ENCODE peak calls at places on chromosomes 7 and 10, in five cellular contexts. One of them, this sample, is unnamed.
A peak's percentile ranks its signal among the peaks of the same experiment; 100 is the strongest.

GRCh38 chr10:28684986-28685580 is 7.8 kb downstream of the BAMBI start:
- DNase-seq in PC-9: peak; percentile 79
- DNase-seq in HCT116: no peak
- DNase-seq in GM23248: no peak
- DNase-seq in mammary epithelial cell: no peak
- DNase-seq in this sample: peak; percentile 32

GRCh38 chr7:74320645-74321178 is 31.5 kb downstream of the CLIP2 start:
- DNase-seq in mammary epithelial cell: no peak
- DNase-seq in HCT116: no peak
- DNase-seq in PC-9: no peak
- DNase-seq in GM23248: no peak
- DNase-seq in this sample: peak; percentile 40

GRCh38 chr10:77537720-77538373 is 99.8 kb downstream of the KCNMA1 start:
- DNase-seq in HCT116: no peak
- DNase-seq in GM23248: peak; percentile 30
- DNase-seq in PC-9: no peak
- DNase-seq in mammary epithelial cell: no peak
- DNase-seq in this sample: no peak

GRCh38 chr10:119770928-119771327 is 45.1 kb downstream of the INPP5F start:
- DNase-seq in HCT116: no peak
- DNase-seq in mammary epithelial cell: peak; percentile 84
- DNase-seq in GM23248: peak; percentile 29
- DNase-seq in PC-9: no peak
- DNase-seq in this sample: no peak

GRCh38 chr7:158060216-158060615 is 527.4 kb downstream of the PTPRN2 start:
- DNase-seq in mammary epithelial cell: no peak
- DNase-seq in GM23248: no peak
- DNase-seq in HCT116: no peak
- DNase-seq in PC-9: no peak
- DNase-seq in this sample: no peak

GRCh38 chr10:76301950-76302349 is 870.5 kb downstream of the LRMDA start:
- DNase-seq in GM23248: no peak
- DNase-seq in mammary epithelial cell: peak; percentile 8
- DNase-seq in HCT116: no peak
- DNase-seq in PC-9: no peak
- DNase-seq in this sample: no peak

GRCh38 chr7:13879994-13880686 is 109.3 kb downstream of the ETV1 start:
- DNase-seq in GM23248: peak; percentile 92
- DNase-seq in HCT116: peak; percentile 40
- DNase-seq in mammary epithelial cell: peak; percentile 87
- DNase-seq in PC-9: peak; percentile 49
- DNase-seq in this sample: no peak

GRCh38 chr10:621981-622740 is 67.3 kb downstream of the DIP2C start:
- DNase-seq in mammary epithelial cell: no peak
- DNase-seq in GM23248: no peak
- DNase-seq in PC-9: no peak
- DNase-seq in HCT116: no peak
- DNase-seq in this sample: no peak

GRCh38 chr10:28796606-28797512 is 119.5 kb downstream of the BAMBI start:
- DNase-seq in HCT116: no peak
- DNase-seq in GM23248: peak; percentile 0
- DNase-seq in PC-9: no peak
- DNase-seq in mammary epithelial cell: no peak
- DNase-seq in this sample: no peak

GRCh38 chr7:50655490-50655889 is 90.3 kb upstream of the DDC start:
- DNase-seq in mammary epithelial cell: no peak
- DNase-seq in HCT116: no peak
- DNase-seq in GM23248: no peak
- DNase-seq in PC-9: no peak
- DNase-seq in this sample: no peak

GRCh38 chr7:149765399-149766121 is 7.8 kb downstream of the ZNF467 start:
- DNase-seq in PC-9: no peak
- DNase-seq in mammary epithelial cell: no peak
- DNase-seq in HCT116: no peak
- DNase-seq in GM23248: no peak
- DNase-seq in this sample: peak; percentile 63

GRCh38 chr10:48789861-48790739 is 105.4 kb downstream of the WDFY4 start:
- DNase-seq in mammary epithelial cell: no peak
- DNase-seq in GM23248: no peak
- DNase-seq in PC-9: no peak
- DNase-seq in HCT116: no peak
- DNase-seq in this sample: no peak

DNA sequence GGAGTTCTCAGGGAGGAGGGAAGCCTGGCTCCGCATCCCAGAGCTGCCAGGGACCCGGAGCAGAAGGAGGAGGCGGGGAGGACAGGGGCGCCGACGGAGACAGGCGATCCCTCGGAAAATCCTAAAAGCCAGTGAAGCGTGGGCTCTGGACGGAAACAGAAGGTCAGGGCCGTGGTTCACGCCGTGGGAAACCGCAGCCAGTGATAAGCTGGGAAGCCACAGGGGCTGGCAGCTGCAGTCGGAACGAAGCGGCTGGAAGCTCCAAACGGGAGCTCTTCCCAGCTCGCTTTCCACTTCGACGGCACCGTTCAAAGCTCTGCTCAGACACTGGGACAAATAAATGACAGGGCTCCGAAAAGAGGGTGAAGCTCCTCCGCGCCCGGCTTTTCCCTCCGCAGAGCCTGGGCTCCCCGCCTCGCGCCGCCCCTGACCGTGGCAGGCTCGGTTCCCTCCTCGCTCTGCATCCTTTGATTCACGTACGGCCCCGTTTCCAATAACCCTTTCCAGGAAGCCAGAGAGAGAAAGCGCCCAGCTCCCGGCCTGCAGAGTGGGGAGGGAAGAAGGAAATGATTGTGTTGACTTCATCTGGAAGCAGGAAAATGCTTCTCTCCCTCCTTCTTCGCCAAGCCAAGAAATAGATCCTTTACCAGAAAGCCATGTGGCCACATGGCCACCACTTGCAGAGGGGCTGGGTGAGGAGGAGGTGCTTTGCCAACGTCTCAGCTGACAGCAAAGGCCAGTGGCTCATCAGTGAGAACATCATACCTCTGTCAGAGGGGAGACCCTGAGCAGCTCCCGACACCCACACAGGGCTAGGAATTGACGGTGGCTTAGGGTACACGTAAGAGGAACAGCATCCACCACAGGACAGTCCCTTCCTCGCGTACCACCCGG is 57.4 kb downstream of the ADRB1 start:
- DNase-seq in GM23248: peak; percentile 57
- DNase-seq in HCT116: no peak
- DNase-seq in PC-9: no peak
- DNase-seq in mammary epithelial cell: no peak
- DNase-seq in this sample: peak; percentile 48
- TF ChIP-seq EZH2 in GM23248: no peak
- TF ChIP-seq EZH2 in HCT116: no peak
- TF ChIP-seq EZH2 in PC-9: no peak
- TF ChIP-seq EZH2 in mammary epithelial cell: no peak
- TF ChIP-seq EZH2 in this sample: peak; percentile 19

GRCh38 chr10:71750986-71751385 is 22.3 kb downstream of the VSIR start:
- DNase-seq in HCT116: no peak
- DNase-seq in mammary epithelial cell: no peak
- DNase-seq in GM23248: no peak
- DNase-seq in PC-9: no peak
- DNase-seq in this sample: no peak
- H3K4me1 ChIP-seq in HCT116: peaks cover 5% of the 10 kb centered on the region
- H3K4me1 ChIP-seq in mammary epithelial cell: peaks cover 13% of the 10 kb centered on the region
- H3K4me1 ChIP-seq in GM23248: no peaks in the 10 kb centered on the region
- H3K4me1 ChIP-seq in PC-9: no peaks in the 10 kb centered on the region
- H3K4me1 ChIP-seq in this sample: peaks cover 5% of the 10 kb centered on the region

DNA sequence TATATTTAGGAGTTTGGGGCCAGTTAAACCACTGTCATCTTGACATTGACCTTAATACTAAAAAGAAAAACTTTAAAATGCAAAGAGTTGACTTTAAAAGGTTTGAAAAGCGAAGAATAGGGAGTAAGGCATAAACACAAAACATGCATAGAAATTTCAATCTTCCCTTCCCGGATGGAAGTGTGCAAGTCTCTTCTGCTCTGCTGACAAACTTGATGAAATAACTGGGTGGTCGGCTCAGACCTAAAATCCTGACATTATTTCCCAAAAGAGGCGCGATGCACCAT is 3.4 kb upstream of the SPAG6 start:
- DNase-seq in HCT116: no peak
- DNase-seq in PC-9: no peak
- DNase-seq in mammary epithelial cell: no peak
- DNase-seq in GM23248: no peak
- DNase-seq in this sample: no peak
- TF ChIP-seq EZH2 in HCT116: no peak
- TF ChIP-seq EZH2 in PC-9: no peak
- TF ChIP-seq EZH2 in mammary epithelial cell: no peak
- TF ChIP-seq EZH2 in GM23248: no peak
- TF ChIP-seq EZH2 in this sample: peak; percentile 78

GRCh38 chr10:132460071-132460470 is 63.1 kb downstream of the PWWP2B start:
- DNase-seq in mammary epithelial cell: no peak
- DNase-seq in GM23248: no peak
- DNase-seq in PC-9: no peak
- DNase-seq in HCT116: no peak
- DNase-seq in this sample: no peak
- H3K4me1 ChIP-seq in mammary epithelial cell: peaks cover 4% of the 10 kb centered on the region
- H3K4me1 ChIP-seq in GM23248: no peaks in the 10 kb centered on the region
- H3K4me1 ChIP-seq in PC-9: no peaks in the 10 kb centered on the region
- H3K4me1 ChIP-seq in HCT116: peaks cover 8% of the 10 kb centered on the region
- H3K4me1 ChIP-seq in this sample: no peaks in the 10 kb centered on the region

GRCh38 chr7:152674860-152675760 is 831 bp downstream of the XRCC2 start:
- DNase-seq in PC-9: no peak
- DNase-seq in HCT116: no peak
- DNase-seq in GM23248: peak; percentile 25
- DNase-seq in mammary epithelial cell: peak; percentile 20
- DNase-seq in this sample: peak; percentile 55
- TF ChIP-seq EZH2 in PC-9: no peak
- TF ChIP-seq EZH2 in HCT116: no peak
- TF ChIP-seq EZH2 in GM23248: no peak
- TF ChIP-seq EZH2 in mammary epithelial cell: no peak
- TF ChIP-seq EZH2 in this sample: no peak

GRCh38 chr10:71193516-71193915 is 18.9 kb upstream of the UNC5B start:
- DNase-seq in HCT116: no peak
- DNase-seq in mammary epithelial cell: no peak
- DNase-seq in PC-9: no peak
- DNase-seq in GM23248: no peak
- DNase-seq in this sample: no peak

GRCh38 chr10:71203124-71203523 is 9.2 kb upstream of the UNC5B start:
- DNase-seq in mammary epithelial cell: no peak
- DNase-seq in HCT116: no peak
- DNase-seq in GM23248: no peak
- DNase-seq in PC-9: no peak
- DNase-seq in this sample: no peak

GRCh38 chr10:71201921-71202713 is 10.3 kb upstream of the UNC5B start:
- DNase-seq in GM23248: no peak
- DNase-seq in PC-9: no peak
- DNase-seq in HCT116: no peak
- DNase-seq in mammary epithelial cell: no peak
- DNase-seq in this sample: no peak

GRCh38 chr10:71203716-71204115 is 8.7 kb upstream of the UNC5B start:
- DNase-seq in mammary epithelial cell: peak; percentile 48
- DNase-seq in PC-9: no peak
- DNase-seq in GM23248: no peak
- DNase-seq in HCT116: no peak
- DNase-seq in this sample: no peak

GRCh38 chr10:71197955-71198354 is 14.4 kb upstream of the UNC5B start:
- DNase-seq in PC-9: no peak
- DNase-seq in mammary epithelial cell: no peak
- DNase-seq in GM23248: no peak
- DNase-seq in HCT116: no peak
- DNase-seq in this sample: no peak
- H3K4me1 ChIP-seq in PC-9: no peaks in the 10 kb centered on the region
- H3K4me1 ChIP-seq in mammary epithelial cell: no peaks in the 10 kb centered on the region
- H3K4me1 ChIP-seq in GM23248: no peaks in the 10 kb centered on the region
- H3K4me1 ChIP-seq in HCT116: no peaks in the 10 kb centered on the region
- H3K4me1 ChIP-seq in this sample: peaks cover 8% of the 10 kb centered on the region

DNA sequence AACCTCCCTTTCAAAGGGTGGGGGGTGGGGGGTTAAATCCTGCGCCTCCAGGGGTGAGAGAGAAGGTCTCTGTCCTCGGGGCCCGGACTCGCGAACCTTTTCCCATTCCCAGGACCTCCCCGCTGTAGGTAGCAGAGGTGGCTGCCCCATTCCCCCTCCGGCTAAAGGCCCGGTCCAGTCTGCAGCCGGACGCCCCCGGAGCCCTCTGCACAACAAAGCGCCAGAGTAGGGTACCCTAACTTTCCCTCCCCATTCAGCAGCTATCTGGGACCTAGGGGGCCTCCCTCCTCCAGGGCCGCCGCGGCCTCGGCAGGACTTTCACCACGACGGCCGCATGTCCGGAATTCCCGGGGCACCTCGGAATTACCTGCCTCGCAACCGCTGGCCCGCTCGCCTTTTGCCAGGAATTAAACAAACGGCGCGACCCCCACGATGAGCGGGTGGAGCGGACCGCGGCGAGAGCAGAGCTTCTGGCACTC is 1.7 kb downstream of the CDK6 start:
- DNase-seq in PC-9: no peak
- DNase-seq in HCT116: no peak
- DNase-seq in GM23248: peak; percentile 47
- DNase-seq in mammary epithelial cell: peak; percentile 41
- DNase-seq in this sample: peak; percentile 75
- TF ChIP-seq EZH2 in PC-9: no peak
- TF ChIP-seq EZH2 in HCT116: no peak
- TF ChIP-seq EZH2 in GM23248: no peak
- TF ChIP-seq EZH2 in mammary epithelial cell: no peak
- TF ChIP-seq EZH2 in this sample: no peak

DNA sequence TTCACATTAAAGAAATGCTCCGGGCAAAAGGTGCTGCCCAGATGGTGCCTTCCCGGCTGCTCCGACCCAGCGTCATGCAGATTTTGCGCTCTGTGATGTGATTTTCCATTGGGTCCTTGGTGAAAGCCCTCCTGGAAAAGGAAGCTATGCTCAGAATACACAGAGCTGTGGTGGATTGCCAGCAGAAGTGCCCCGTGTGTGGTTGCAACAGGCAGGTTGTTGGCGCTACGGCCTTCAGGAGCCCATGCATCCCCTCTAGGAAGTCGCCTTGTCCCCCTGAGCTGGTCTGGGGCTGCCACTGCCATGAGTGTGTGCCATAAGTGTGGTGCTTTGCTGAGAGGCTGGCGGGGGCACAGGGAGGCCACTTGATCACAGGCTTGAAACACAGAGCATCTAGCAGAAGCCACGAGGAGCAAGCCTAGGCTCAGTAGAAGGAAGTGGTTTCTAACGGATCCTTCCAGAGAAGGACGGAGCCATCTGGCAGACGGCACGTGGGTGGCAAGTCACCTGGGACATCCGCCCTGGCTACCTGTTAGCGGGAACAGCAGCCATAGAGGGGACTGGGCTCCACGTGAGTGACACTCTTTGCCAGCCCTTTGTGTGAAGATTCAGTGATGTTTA is 210.9 kb downstream of the CUX1 start:
- DNase-seq in PC-9: no peak
- DNase-seq in HCT116: no peak
- DNase-seq in mammary epithelial cell: no peak
- DNase-seq in GM23248: no peak
- DNase-seq in this sample: no peak
- H3K4me1 ChIP-seq in PC-9: peaks cover 3% of the 10 kb centered on the region
- H3K4me1 ChIP-seq in HCT116: peaks cover 16% of the 10 kb centered on the region
- H3K4me1 ChIP-seq in mammary epithelial cell: no peaks in the 10 kb centered on the region
- H3K4me1 ChIP-seq in GM23248: no peaks in the 10 kb centered on the region
- H3K4me1 ChIP-seq in this sample: peaks cover 7% of the 10 kb centered on the region